ENCODE peak calls at places on chromosomes 3 and 15, in nine cellular contexts. D is heart left ventricle; Y is PC-3; S is Right ventricle myocardium inferior; X is right cardiac atrium; T is naive thymus-derived CD4-positive, alpha-beta T cell; N is left cardiac atrium; M is SK-N-SH treated with all-trans-retinoic acid at 6 μM for 48 hours; L is CD8-positive, alpha-beta T cell. F is an unnamed sample.

GRCh38 chr3:53835257-53835656 is 11.0 kb downstream of the CHDH start:
- ATAC-seq in D (no peak), N (no peak), T (no peak), S (no peak), Y (no peak), M (no peak), X (no peak), L (no peak), F (no peak)

GRCh38 chr3:168273917-168274316 is 178.2 kb upstream of the GOLIM4 start:
- ATAC-seq in N (no peak), D (no peak), T (no peak), X (no peak), Y (no peak), S (no peak), M (no peak), L (no peak), F (no peak)

GRCh38 chr3:7209098-7209497 is 348.2 kb downstream of the GRM7 start:
- ATAC-seq in Y (no peak), M (no peak), L (no peak), T (no peak), D (no peak), N (no peak), X (no peak), S (no peak), F (no peak)

GRCh38 chr3:13998831-13999230 is 119.0 kb upstream of the WNT7A start:
- ATAC-seq in M (no peak), L (no peak), S (no peak), Y (no peak), X (no peak), D (no peak), N (no peak), T (no peak), F (no peak)

GRCh38 chr15:25844542-25844941 is 18.6 kb downstream of the ATP10A start:
- ATAC-seq in T (no peak), S (no peak), N (no peak), D (no peak), L (no peak), M (no peak), Y (no peak), X (no peak), F (no peak)

GRCh38 chr15:71455107-71455506 is 339.8 kb downstream of the THSD4 start:
- ATAC-seq in T (no peak), L (no peak), S (no peak), N (no peak), D (no peak), X (no peak), M (no peak), Y (no peak), F (peak)

GRCh38 chr15:77580991-77581682 is 51.6 kb downstream of the LINGO1 start:
- ATAC-seq in Y (no peak), N (peak), X (peak), S (peak), M (no peak), D (peak), T (no peak), L (no peak), F (no peak)

GRCh38 chr3:149646181-149646766 is 11.6 kb downstream of the WWTR1 start:
- ATAC-seq in S (no peak), L (no peak), T (no peak), D (no peak), X (peak), M (peak), Y (peak), N (no peak), F (peak)

GRCh38 chr15:85633859-85634258 is 160.9 kb downstream of the KLHL25 start:
- ATAC-seq in S (no peak), T (no peak), Y (no peak), X (no peak), L (no peak), N (no peak), D (no peak), M (no peak), F (no peak)

GRCh38 chr3:159897331-159898075 is 91.1 kb upstream of the IL12A start:
- ATAC-seq in S (peak), N (peak), L (no peak), D (peak), Y (no peak), X (peak), M (no peak), T (no peak), F (no peak)

GRCh38 chr15:26744894-26745293 is 28.0 kb downstream of the GABRB3 start:
- ATAC-seq in L (no peak), N (no peak), M (no peak), S (no peak), T (no peak), D (no peak), X (no peak), Y (no peak), F (no peak)

GRCh38 chr3:102979682-102980378 is 545.0 kb downstream of the ZPLD1 start:
- ATAC-seq in D (peak), T (no peak), L (no peak), N (peak), S (peak), Y (peak), X (peak), M (peak), F (peak)

GRCh38 chr3:194166682-194167479 is 30.9 kb downstream of the HES1 start:
- ATAC-seq in L (no peak), X (peak), M (peak), N (peak), T (no peak), D (peak), Y (peak), S (peak), F (no peak)

GRCh38 chr3:130728037-130728436 is 18.6 kb downstream of the PIK3R4 start:
- ATAC-seq in M (no peak), D (peak), T (no peak), N (peak), L (no peak), Y (no peak), S (no peak), X (no peak), F (no peak)

GRCh38 chr3:141746962-141747361 is 8.9 kb downstream of the RNF7 start:
- ATAC-seq in X (no peak), Y (no peak), L (no peak), T (no peak), S (no peak), M (no peak), N (no peak), D (no peak), F (no peak)

GRCh38 chr3:194871143-194871863 is 185.6 kb downstream of the FAM43A start:
- ATAC-seq in D (peak), T (peak), S (peak), M (peak), L (no peak), X (peak), Y (peak), N (peak), F (peak)